ENCODE peak calls at places on chromosomes 13 and 19, in four cellular contexts. N, W, G and R are unnamed samples.

GRCh38 chr13:32309812-32310706 is 5.1 kb downstream of the ZAR1L start:
- DNase-seq in N (peak), W (peak), G (peak), R (no peak)

GRCh38 chr13:47372742-47373141 is 475.9 kb upstream of the HTR2A start:
- DNase-seq in N (no peak), W (no peak), G (no peak), R (no peak)

GRCh38 chr13:101465877-101466276 is 13.4 kb downstream of the ITGBL1 start:
- DNase-seq in N (no peak), W (no peak), G (no peak), R (no peak)

GRCh38 chr13:113657851-113658741 is at the start of gene ATP4B:
- DNase-seq in N (no peak), W (no peak), G (no peak), R (peak)

GRCh38 chr19:5434970-5435641 is 20.1 kb upstream of the ZNRF4 start:
- DNase-seq in N (peak), W (no peak), G (peak), R (no peak)

GRCh38 chr13:96460571-96460970 is 370.7 kb downstream of the HS6ST3 start:
- DNase-seq in N (no peak), W (no peak), G (no peak), R (no peak)

GRCh38 chr19:2716275-2716650 is 4.9 kb downstream of the DIRAS1 start:
- DNase-seq in N (no peak), W (no peak), G (no peak), R (no peak)

GRCh38 chr13:51800456-51800855 is 3.5 kb downstream of the DHRS12 start:
- DNase-seq in N (no peak), W (no peak), G (no peak), R (no peak)

GRCh38 chr13:32538234-32538620 is 368 bp downstream of the N4BP2L2 start:
- DNase-seq in N (no peak), W (peak), G (peak), R (peak)

GRCh38 chr19:18456974-18457373 is 19.0 kb upstream of the ISYNA1 start:
- DNase-seq in N (no peak), W (no peak), G (no peak), R (no peak)

GRCh38 chr19:13037161-13037560 is 41.9 kb downstream of the NFIX start:
- DNase-seq in N (no peak), W (no peak), G (no peak), R (no peak)

GRCh38 chr13:99407906-99408702 is 93.2 kb upstream of the TM9SF2 start:
- DNase-seq in N (no peak), W (no peak), G (no peak), R (no peak)

GRCh38 chr13:97274782-97275252 is 52.7 kb downstream of the MBNL2 start:
- DNase-seq in N (no peak), W (no peak), G (peak), R (no peak)

GRCh38 chr13:32581177-32581786 is 5.0 kb upstream of the PDS5B start:
- DNase-seq in N (no peak), W (no peak), G (peak), R (no peak)

GRCh38 chr19:27962260-27962659 is 1250.7 kb downstream of the UQCRFS1 start:
- DNase-seq in N (no peak), W (no peak), G (no peak), R (no peak)

GRCh38 chr19:751501-752341 is 809 bp downstream of the MISP start:
- DNase-seq in N (peak), W (no peak), G (peak), R (no peak)

GRCh38 chr19:31110331-31110730 is 238.9 kb downstream of the TSHZ3 start:
- DNase-seq in N (no peak), W (no peak), G (no peak), R (peak)
- TF ChIP-seq ELF4 in N (no peak), W (no peak), G (no peak), R (no peak)

DNA sequence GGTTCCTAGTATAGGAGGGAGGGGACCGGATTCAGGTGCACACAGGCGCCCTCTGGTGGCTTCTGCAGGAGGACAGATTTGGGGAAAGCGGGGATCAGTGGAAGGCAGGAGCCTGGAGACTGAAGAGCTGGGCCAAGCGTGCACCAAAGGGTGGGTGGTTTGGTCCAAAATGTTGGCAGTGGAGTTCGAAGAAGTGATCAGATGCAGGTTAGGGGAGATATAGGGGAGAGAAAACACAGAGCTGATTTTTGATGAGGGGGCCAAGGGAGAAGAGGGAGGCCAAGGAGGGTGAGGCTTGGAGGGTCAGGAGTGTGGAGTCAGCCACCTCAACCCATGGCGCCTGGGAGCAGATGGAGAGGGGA is 6.8 kb upstream of the CARM1 start:
- DNase-seq in N (peak), W (peak), G (peak), R (peak)
- TF ChIP-seq ELF4 in N (no peak), W (no peak), G (no peak), R (no peak)

DNA sequence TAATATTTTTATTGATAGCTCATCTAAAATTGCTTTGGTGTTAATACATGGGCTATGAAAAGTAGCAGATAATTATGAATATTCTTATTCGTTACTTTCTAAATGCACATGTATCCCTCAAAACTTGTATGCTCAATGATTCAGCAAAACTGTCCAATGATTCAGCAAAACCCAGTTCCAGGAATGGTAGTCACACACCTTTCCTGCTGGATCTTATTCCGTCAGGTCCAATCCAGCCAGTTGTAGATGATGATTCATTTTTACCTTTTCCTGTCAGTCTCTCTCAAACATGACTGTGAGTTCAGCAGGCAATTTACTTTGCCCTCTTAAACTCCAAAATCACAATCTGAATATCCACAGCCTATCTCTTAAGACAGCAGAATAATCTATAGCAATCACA is 1082.6 kb downstream of the EFNB2 start:
- DNase-seq in N (no peak), W (no peak), G (no peak), R (no peak)
- TF ChIP-seq ELF4 in N (no peak), W (no peak), G (no peak), R (no peak)

GRCh38 chr19:55315956-55316525 is 9.1 kb downstream of the TMEM150B start:
- DNase-seq in N (no peak), W (no peak), G (no peak), R (no peak)

GRCh38 chr19:55316646-55317045 is 8.5 kb downstream of the TMEM150B start:
- DNase-seq in N (no peak), W (no peak), G (no peak), R (no peak)

GRCh38 chr19:55311797-55312196 is 13.3 kb downstream of the TMEM150B start:
- DNase-seq in N (no peak), W (no peak), G (no peak), R (no peak)

GRCh38 chr19:55312621-55313117 is 12.5 kb downstream of the TMEM150B start:
- DNase-seq in N (no peak), W (no peak), G (no peak), R (no peak)

DNA sequence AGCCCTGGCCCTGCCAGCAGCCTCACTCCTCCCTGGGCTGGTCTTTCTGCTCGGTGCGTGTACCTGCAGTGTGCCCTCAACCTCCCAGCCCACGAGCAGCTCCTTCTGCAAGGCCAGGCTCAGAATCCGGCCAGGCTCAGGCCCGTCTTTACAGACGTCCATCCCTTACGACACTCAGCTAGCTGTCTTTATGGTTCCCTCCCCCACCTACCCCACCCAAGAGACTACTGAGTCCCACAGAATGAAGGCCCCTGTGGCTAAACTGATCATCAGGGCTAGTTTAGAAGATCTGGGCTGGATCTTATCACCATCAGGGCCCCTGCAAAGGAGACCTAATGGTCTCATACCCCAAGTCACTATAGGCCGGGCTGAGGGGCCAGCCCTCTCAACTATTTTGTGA is 10.7 kb downstream of the TMEM150B start:
- DNase-seq in N (peak), W (no peak), G (no peak), R (no peak)
- TF ChIP-seq ELF4 in N (no peak), W (no peak), G (no peak), R (no peak)

GRCh38 chr13:39527301-39527700 is 75.7 kb downstream of the LHFPL6 start:
- DNase-seq in N (no peak), W (no peak), G (no peak), R (no peak)

GRCh38 chr13:39530996-39531395 is 72.0 kb downstream of the LHFPL6 start:
- DNase-seq in N (no peak), W (no peak), G (no peak), R (no peak)

GRCh38 chr13:39524795-39525194 is 78.2 kb downstream of the LHFPL6 start:
- DNase-seq in N (no peak), W (no peak), G (no peak), R (no peak)

GRCh38 chr13:39526499-39526898 is 76.5 kb downstream of the LHFPL6 start:
- DNase-seq in N (no peak), W (no peak), G (no peak), R (no peak)

DNA sequence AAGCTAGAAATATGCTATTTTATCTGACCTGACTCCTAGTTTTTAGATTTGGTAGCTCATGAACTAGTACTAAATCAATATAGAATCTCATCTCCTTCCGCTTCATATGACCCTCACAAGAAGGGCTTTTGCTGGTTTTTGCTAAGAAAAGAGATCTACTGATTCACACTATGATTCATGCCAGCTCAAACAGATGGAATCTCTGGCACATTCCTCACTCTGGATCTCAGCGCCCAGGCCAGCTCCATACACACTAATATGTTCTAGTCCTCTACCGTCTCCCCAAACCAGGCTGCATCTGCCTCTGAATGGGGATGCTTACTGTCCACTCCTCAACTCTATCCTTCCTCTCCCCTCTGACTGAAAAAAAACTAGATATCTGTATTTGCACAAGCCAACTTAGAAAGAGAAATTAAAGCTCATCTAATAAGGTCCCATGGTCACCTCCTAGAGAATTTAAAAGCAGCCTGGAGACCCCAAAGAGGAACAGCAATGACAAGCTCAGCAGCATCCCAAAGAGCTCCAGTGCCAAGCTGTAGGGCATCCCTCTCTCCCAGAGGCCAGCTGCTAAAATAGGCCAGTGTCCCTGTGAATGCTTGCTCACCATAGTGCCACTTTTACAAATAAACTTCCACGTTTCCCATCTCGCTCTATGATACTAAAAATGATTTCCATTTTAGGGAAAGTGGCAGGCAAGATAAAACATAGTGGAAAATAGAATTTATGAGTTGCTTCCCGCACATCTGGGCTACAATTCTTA is 74.9 kb downstream of the LHFPL6 start:
- DNase-seq in N (no peak), W (no peak), G (no peak), R (no peak)
- TF ChIP-seq ELF4 in N (no peak), W (no peak), G (no peak), R (no peak)

DNA sequence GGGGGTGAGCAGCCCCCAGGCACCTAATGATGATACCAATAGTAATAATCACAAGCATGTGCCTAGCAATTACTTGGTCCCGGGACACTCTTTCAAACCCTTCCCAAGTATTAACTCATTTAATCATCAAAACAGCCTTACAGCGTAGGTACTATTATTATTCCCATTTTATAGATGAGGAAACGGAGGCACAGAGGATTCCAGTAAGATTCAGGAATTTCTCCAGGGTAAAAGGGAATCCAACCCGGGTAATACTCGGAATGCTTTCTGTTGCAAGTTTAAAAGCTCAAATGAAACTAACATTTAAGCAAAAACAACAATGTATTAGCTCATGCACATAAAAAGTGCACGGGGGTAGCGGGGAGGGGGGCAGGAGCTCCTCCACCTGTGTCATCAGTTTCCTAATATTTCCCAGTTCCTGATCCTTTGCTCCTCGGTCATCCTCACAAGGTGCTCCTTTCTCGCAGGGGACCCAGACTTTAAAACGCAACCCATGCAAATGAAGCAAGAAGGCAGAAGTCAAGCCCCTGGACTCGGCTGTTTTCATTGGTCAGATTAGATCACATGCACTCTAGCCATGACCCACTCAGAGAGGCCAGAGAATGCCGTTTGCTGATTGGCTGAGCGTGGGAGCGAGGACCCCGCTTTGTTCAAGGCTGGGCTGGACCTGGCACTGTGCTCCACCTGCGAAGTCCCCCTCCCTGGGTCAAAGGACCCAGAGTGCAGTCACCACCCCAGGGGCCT is 38.3 kb upstream of the C19orf12 start:
- DNase-seq in N (peak), W (no peak), G (no peak), R (no peak)
- TF ChIP-seq ELF4 in N (no peak), W (no peak), G (no peak), R (no peak)

GRCh38 chr19:33723512-33723911 is 73.2 kb upstream of the KCTD15 start:
- DNase-seq in N (no peak), W (no peak), G (no peak), R (no peak)

GRCh38 chr19:33725567-33725966 is 71.1 kb upstream of the KCTD15 start:
- DNase-seq in N (no peak), W (no peak), G (no peak), R (no peak)

GRCh38 chr19:33724723-33725060 is 72.0 kb upstream of the KCTD15 start:
- DNase-seq in N (no peak), W (no peak), G (no peak), R (no peak)

GRCh38 chr19:33722456-33723239 is 74.0 kb upstream of the KCTD15 start:
- DNase-seq in N (no peak), W (no peak), G (no peak), R (no peak)

GRCh38 chr19:33724021-33724722 is 72.5 kb upstream of the KCTD15 start:
- DNase-seq in N (no peak), W (no peak), G (no peak), R (no peak)
- TF ChIP-seq ELF4 in N (no peak), W (no peak), G (no peak), R (no peak)